ENCODE peak calls at places on chromosomes 5 and 9, in five cellular contexts. One of them, this sample, is unnamed.

GRCh38 chr9:128456613-128457061 is 831 bp downstream of the ODF2 start:
- DNase-seq in stimulated activated CD4-positive, alpha-beta T cell treated with anti-CD3 and anti-CD28 coated beads, TNF-alpha, amount 100 ng/mL, for 48 hours: peak
- DNase-seq in germinal center: peak
- DNase-seq in endothelial cell: peak
- DNase-seq in left kidney: peak
- DNase-seq in this sample: peak

GRCh38 chr9:130321539-130321938 is 56.0 kb downstream of the HMCN2 start:
- DNase-seq in stimulated activated CD4-positive, alpha-beta T cell treated with anti-CD3 and anti-CD28 coated beads, TNF-alpha, amount 100 ng/mL, for 48 hours: no peak
- DNase-seq in germinal center: no peak
- DNase-seq in endothelial cell: no peak
- DNase-seq in left kidney: peak
- DNase-seq in this sample: no peak

GRCh38 chr5:15366676-15367391 is 133.1 kb upstream of the FBXL7 start:
- DNase-seq in stimulated activated CD4-positive, alpha-beta T cell treated with anti-CD3 and anti-CD28 coated beads, TNF-alpha, amount 100 ng/mL, for 48 hours: no peak
- DNase-seq in germinal center: no peak
- DNase-seq in endothelial cell: no peak
- DNase-seq in left kidney: no peak
- DNase-seq in this sample: no peak

GRCh38 chr9:129136446-129137049 is 25.3 kb downstream of the PTPA start:
- DNase-seq in stimulated activated CD4-positive, alpha-beta T cell treated with anti-CD3 and anti-CD28 coated beads, TNF-alpha, amount 100 ng/mL, for 48 hours: no peak
- DNase-seq in germinal center: no peak
- DNase-seq in endothelial cell: no peak
- DNase-seq in left kidney: no peak
- DNase-seq in this sample: no peak

GRCh38 chr9:13064060-13064459 is 215.4 kb downstream of the MPDZ start:
- DNase-seq in stimulated activated CD4-positive, alpha-beta T cell treated with anti-CD3 and anti-CD28 coated beads, TNF-alpha, amount 100 ng/mL, for 48 hours: no peak
- DNase-seq in germinal center: no peak
- DNase-seq in endothelial cell: no peak
- DNase-seq in left kidney: no peak
- DNase-seq in this sample: no peak

GRCh38 chr5:180868960-180869359 is 7.9 kb upstream of the ZFP62 start:
- DNase-seq in stimulated activated CD4-positive, alpha-beta T cell treated with anti-CD3 and anti-CD28 coated beads, TNF-alpha, amount 100 ng/mL, for 48 hours: peak
- DNase-seq in germinal center: peak
- DNase-seq in endothelial cell: peak
- DNase-seq in left kidney: peak
- DNase-seq in this sample: peak

GRCh38 chr5:54415896-54416640 is 39.4 kb upstream of the HSPB3 start:
- DNase-seq in stimulated activated CD4-positive, alpha-beta T cell treated with anti-CD3 and anti-CD28 coated beads, TNF-alpha, amount 100 ng/mL, for 48 hours: no peak
- DNase-seq in germinal center: no peak
- DNase-seq in endothelial cell: no peak
- DNase-seq in left kidney: no peak
- DNase-seq in this sample: no peak

GRCh38 chr5:179285236-179285635 is 60.0 kb downstream of the ADAMTS2 start:
- DNase-seq in stimulated activated CD4-positive, alpha-beta T cell treated with anti-CD3 and anti-CD28 coated beads, TNF-alpha, amount 100 ng/mL, for 48 hours: no peak
- DNase-seq in germinal center: no peak
- DNase-seq in endothelial cell: no peak
- DNase-seq in left kidney: peak
- DNase-seq in this sample: no peak

GRCh38 chr5:52725065-52725746 is 62.5 kb upstream of the ITGA1 start:
- DNase-seq in stimulated activated CD4-positive, alpha-beta T cell treated with anti-CD3 and anti-CD28 coated beads, TNF-alpha, amount 100 ng/mL, for 48 hours: peak
- DNase-seq in germinal center: no peak
- DNase-seq in endothelial cell: no peak
- DNase-seq in left kidney: peak
- DNase-seq in this sample: no peak

GRCh38 chr9:9605681-9606080 is 1007.1 kb downstream of the PTPRD start:
- DNase-seq in stimulated activated CD4-positive, alpha-beta T cell treated with anti-CD3 and anti-CD28 coated beads, TNF-alpha, amount 100 ng/mL, for 48 hours: no peak
- DNase-seq in germinal center: no peak
- DNase-seq in endothelial cell: no peak
- DNase-seq in left kidney: no peak
- DNase-seq in this sample: no peak

GRCh38 chr5:43643327-43643726 is 40.3 kb downstream of the NNT start:
- DNase-seq in stimulated activated CD4-positive, alpha-beta T cell treated with anti-CD3 and anti-CD28 coated beads, TNF-alpha, amount 100 ng/mL, for 48 hours: no peak
- DNase-seq in germinal center: no peak
- DNase-seq in endothelial cell: no peak
- DNase-seq in left kidney: no peak
- DNase-seq in this sample: no peak

This sample was measured in GM18507.